ENCODE peak calls at places on chromosomes 16 and 17, in seven cellular contexts. Z is K562, B is HCT116, C is GM12878, E is H1, N is HepG2, H is SK-N-SH. U is an unnamed sample.

GRCh38 chr17:66296289-66296725 is 6.1 kb upstream of the PRKCA start:
- DNase-seq in Z (peak; percentile 29), N (no peak), E (no peak), H (no peak), C (no peak), B (no peak), U (no peak)

GRCh38 chr17:64085650-64086005 is 44.3 kb downstream of the ERN1 start:
- DNase-seq in B (no peak), H (no peak), E (no peak), C (no peak), N (no peak), Z (peak; percentile 44), U (no peak)

GRCh38 chr16:51198349-51198748 is 47.3 kb upstream of the SALL1 start:
- DNase-seq in B (no peak), E (no peak), Z (no peak), N (no peak), H (no peak), C (no peak), U (no peak)

GRCh38 chr17:49634487-49634865 is 43.4 kb downstream of the SPOP start:
- DNase-seq in H (no peak), C (no peak), B (no peak), N (no peak), E (no peak), Z (no peak), U (no peak)

GRCh38 chr17:45256114-45256966 is 5.6 kb downstream of the SPATA32 start:
- DNase-seq in N (no peak), C (no peak), Z (peak; percentile 55), E (no peak), B (no peak), H (no peak), U (no peak)

GRCh38 chr16:73113326-73113720 is 65.4 kb upstream of the ZFHX3 start:
- DNase-seq in C (no peak), Z (no peak), N (no peak), E (no peak), B (no peak), H (no peak), U (no peak)

GRCh38 chr16:87784812-87785211 is 19.0 kb upstream of the KLHDC4 start:
- DNase-seq in Z (no peak), E (no peak), C (no peak), H (no peak), B (no peak), N (peak; percentile 63), U (no peak)

GRCh38 chr16:67165121-67166034 is 833 bp downstream of the HSF4 start:
- DNase-seq in H (no peak), Z (peak; percentile 29), N (no peak), B (no peak), E (peak; percentile 72), C (no peak), U (no peak)

GRCh38 chr17:35011671-35012216 is 31.4 kb downstream of the LIG3 start:
- DNase-seq in B (no peak), C (no peak), E (no peak), H (no peak), N (no peak), Z (no peak), U (no peak)

GRCh38 chr17:64115871-64116534 is 13.9 kb downstream of the ERN1 start:
- DNase-seq in N (no peak), Z (no peak), B (no peak), C (no peak), H (no peak), E (no peak), U (no peak)

GRCh38 chr17:74099441-74100340 is 103.8 kb upstream of the RPL38 start:
- DNase-seq in E (no peak), C (no peak), B (no peak), H (no peak), Z (no peak), N (no peak), U (no peak)

GRCh38 chr16:86685071-86685470 is 106.7 kb downstream of the FOXL1 start:
- DNase-seq in H (no peak), Z (no peak), B (no peak), N (no peak), E (no peak), C (no peak), U (no peak)

GRCh38 chr16:4924593-4925378 is 12.2 kb downstream of the PPL start:
- DNase-seq in H (peak; percentile 67), C (no peak), Z (no peak), B (no peak), N (peak; percentile 84), E (no peak), U (no peak)

GRCh38 chr16:19297454-19297853 is 11.9 kb downstream of the CLEC19A start:
- DNase-seq in C (no peak), B (no peak), N (no peak), Z (no peak), H (no peak), E (no peak), U (no peak)

GRCh38 chr16:50683689-50684374 is 2.7 kb upstream of the SNX20 start:
- DNase-seq in C (peak; percentile 87), Z (no peak), B (no peak), N (no peak), E (no peak), H (no peak), U (no peak)

GRCh38 chr17:44931376-44931775 is 16.1 kb upstream of the GFAP start:
- DNase-seq in E (no peak), B (no peak), C (no peak), N (no peak), H (peak; percentile 16), Z (no peak), U (no peak)

GRCh38 chr16:82748026-82748425 is 121.3 kb downstream of the CDH13 start:
- DNase-seq in N (no peak), C (no peak), E (no peak), H (no peak), Z (no peak), B (no peak), U (no peak)

GRCh38 chr16:88481851-88482250 is 28.8 kb downstream of the ZFPM1 start:
- DNase-seq in Z (no peak), E (no peak), H (no peak), N (no peak), C (no peak), B (no peak), U (no peak)

GRCh38 chr17:60606036-60606435 is 6.0 kb downstream of the PPM1D start:
- DNase-seq in E (no peak), H (no peak), N (no peak), Z (no peak), C (no peak), B (no peak), U (no peak)

GRCh38 chr16:67959930-67960329 is 8.5 kb downstream of the SLC12A4 start:
- DNase-seq in H (no peak), C (no peak), B (no peak), E (no peak), N (no peak), Z (no peak), U (no peak)

GRCh38 chr16:48619547-48619946 is 9.6 kb upstream of the N4BP1 start:
- DNase-seq in B (no peak), H (no peak), N (no peak), Z (no peak), C (no peak), E (no peak), U (no peak)

GRCh38 chr16:48617104-48617503 is 7.1 kb upstream of the N4BP1 start:
- DNase-seq in C (no peak), B (no peak), N (no peak), Z (no peak), H (no peak), E (no peak), U (no peak)

GRCh38 chr16:48620445-48620844 is 10.5 kb upstream of the N4BP1 start:
- DNase-seq in E (no peak), B (no peak), H (no peak), Z (no peak), C (no peak), N (no peak), U (no peak)

GRCh38 chr16:48616571-48616970 is 6.6 kb upstream of the N4BP1 start:
- DNase-seq in E (no peak), Z (no peak), C (no peak), B (no peak), N (no peak), H (no peak), U (no peak)

DNA sequence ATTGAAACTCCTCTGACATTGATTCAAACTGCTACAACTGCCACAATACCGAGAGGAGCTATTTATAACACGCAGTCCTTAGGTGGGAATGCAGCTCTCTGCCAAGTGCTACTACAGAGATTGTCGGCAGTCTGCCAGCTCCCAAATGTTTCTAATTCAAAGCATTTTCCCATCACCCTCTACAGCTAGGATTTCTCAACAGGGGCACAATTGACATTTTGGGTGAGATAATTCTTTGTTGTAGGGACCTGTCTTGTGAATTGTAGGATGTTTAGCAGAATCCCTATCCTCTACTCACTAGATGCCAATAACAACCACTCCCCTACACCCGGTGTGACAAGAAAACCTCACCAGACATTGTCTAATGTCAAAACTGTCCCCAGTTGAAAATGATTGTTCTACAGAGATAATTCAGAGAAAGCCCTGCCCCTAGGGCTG is 7.8 kb upstream of the N4BP1 start:
- DNase-seq in B (no peak), E (no peak), N (no peak), C (no peak), Z (no peak), H (no peak), U (no peak)
- TF ChIP-seq SIN3A in B (no peak), E (no peak), N (no peak), C (no peak), Z (no peak), H (no peak), U (no peak)

GRCh38 chr17:29592850-29593545 is at the start of gene ANKRD13B:
- DNase-seq in C (no peak), H (peak; percentile 83), B (no peak), E (peak; percentile 85), Z (peak; percentile 67), N (no peak), U (no peak)

GRCh38 chr17:29590261-29590978 is 972 bp upstream of the GIT1 start:
- DNase-seq in C (no peak), E (peak; percentile 55), Z (no peak), B (peak; percentile 13), N (no peak), H (no peak), U (no peak)

GRCh38 chr17:29590979-29591736 is 1.7 kb upstream of the GIT1 start:
- DNase-seq in Z (peak; percentile 58), H (peak; percentile 83), C (no peak), N (peak; percentile 58), E (no peak), B (peak; percentile 48), U (no peak)

GRCh38 chr17:29593546-29594440 is 861 bp downstream of the ANKRD13B start:
- DNase-seq in B (no peak), Z (peak; percentile 51), N (no peak), C (no peak), E (peak; percentile 72), H (no peak), U (no peak)

GRCh38 chr17:29591737-29592624 is 951 bp upstream of the ANKRD13B start:
- DNase-seq in H (peak; percentile 96), Z (peak; percentile 88), B (peak; percentile 69), C (no peak), N (peak; percentile 74), E (peak; percentile 100), U (no peak)
- TF ChIP-seq SIN3A in H (peak; percentile 57), Z (peak; percentile 48), B (no peak), C (no peak), N (no peak), E (peak; percentile 62), U (peak; percentile 69)

GRCh38 chr17:72613411-72614292 is 478.8 kb downstream of the SLC39A11 start:
- DNase-seq in E (no peak), C (no peak), Z (no peak), B (no peak), N (no peak), H (no peak), U (no peak)
- TF ChIP-seq SIN3A in E (no peak), C (no peak), Z (no peak), B (no peak), N (no peak), H (no peak), U (no peak)

GRCh38 chr17:78506454-78507309 is 70.5 kb downstream of the DNAH17 start:
- DNase-seq in Z (no peak), N (no peak), C (no peak), E (no peak), H (no peak), B (no peak), U (no peak)
- TF ChIP-seq SIN3A in Z (no peak), N (no peak), C (no peak), E (no peak), H (no peak), B (no peak), U (no peak)

U was measured in Panc1.